ENCODE peak calls at places on chromosomes 3 and 15, in eight cellular contexts. J is GM12864, Q is fibroblast of pulmonary artery, C is Calu3, E is foreskin fibroblast, T is mucosa of descending colon, X is astrocyte of the spinal cord, F is transverse colon. L is an unnamed sample.

GRCh38 chr3:112647122-112647521 is 6.2 kb upstream of the CCDC80 start:
- DNase-seq in C (peak), X (peak), E (peak), J (no peak), F (no peak), T (no peak), Q (peak), L (no peak)

GRCh38 chr3:14767245-14767593 is 51.5 kb upstream of the FGD5 start:
- DNase-seq in E (no peak), C (no peak), F (no peak), T (no peak), X (no peak), J (no peak), Q (no peak), L (no peak)

GRCh38 chr15:70632981-70633380 is 130.4 kb downstream of the UACA start:
- DNase-seq in F (no peak), C (no peak), X (no peak), J (no peak), T (no peak), Q (no peak), E (no peak), L (no peak)

GRCh38 chr3:198109883-198110282 is 149.9 kb downstream of the LMLN start:
- DNase-seq in X (no peak), C (no peak), E (no peak), T (no peak), Q (no peak), F (no peak), J (no peak), L (no peak)

GRCh38 chr3:140176526-140176925 is 241.5 kb downstream of the CLSTN2 start:
- DNase-seq in C (no peak), T (no peak), F (no peak), Q (peak), E (peak), X (no peak), J (no peak), L (no peak)

GRCh38 chr3:155032918-155033317 is 47.2 kb upstream of the MME start:
- DNase-seq in C (no peak), Q (peak), X (peak), E (peak), J (no peak), F (no peak), T (no peak), L (no peak)

GRCh38 chr15:40038267-40038653 is 721 bp downstream of the SRP14 start:
- DNase-seq in C (no peak), T (no peak), E (peak), J (no peak), F (no peak), X (peak), Q (peak), L (no peak)

GRCh38 chr3:114171677-114172076 is 7.2 kb downstream of the DRD3 start:
- DNase-seq in Q (no peak), C (no peak), E (no peak), X (no peak), F (no peak), T (no peak), J (no peak), L (no peak)

GRCh38 chr15:71599404-71600225 is 210.7 kb upstream of the NR2E3 start:
- DNase-seq in C (no peak), E (no peak), Q (no peak), T (no peak), J (no peak), X (peak), F (no peak), L (no peak)

GRCh38 chr3:13770390-13771169 is 109.3 kb downstream of the WNT7A start:
- DNase-seq in X (no peak), C (no peak), F (no peak), Q (no peak), T (no peak), E (no peak), J (no peak), L (no peak)

GRCh38 chr3:11238880-11239279 is 33.3 kb upstream of the ATG7 start:
- DNase-seq in E (peak), T (no peak), J (no peak), C (no peak), X (peak), Q (peak), F (no peak), L (no peak)

GRCh38 chr15:37921527-37922385 is 12.7 kb upstream of the TMCO5A start:
- DNase-seq in C (peak), F (no peak), X (no peak), J (no peak), Q (peak), E (no peak), T (no peak), L (no peak)

GRCh38 chr15:101035611-101036010 is 116.5 kb downstream of the LRRK1 start:
- DNase-seq in T (no peak), Q (no peak), X (no peak), F (no peak), C (no peak), J (peak), E (no peak), L (no peak)

GRCh38 chr15:63089260-63090043 is 32.2 kb upstream of the LACTB start:
- DNase-seq in F (peak), T (no peak), J (no peak), E (peak), Q (peak), C (no peak), X (peak), L (no peak)

GRCh38 chr15:75864213-75865059 is 21.2 kb downstream of the UBE2Q2 start:
- DNase-seq in Q (no peak), E (no peak), C (no peak), X (no peak), J (no peak), F (no peak), T (no peak), L (no peak)

GRCh38 chr3:37741644-37742043 is 120.0 kb upstream of the CTDSPL start:
- DNase-seq in E (peak), C (peak), X (no peak), Q (no peak), T (no peak), J (no peak), F (peak), L (peak)

GRCh38 chr3:131081224-131081623 is 54.5 kb downstream of the NEK11 start:
- DNase-seq in J (no peak), Q (no peak), T (no peak), F (no peak), E (no peak), X (peak), C (no peak), L (no peak)

GRCh38 chr3:162764672-162765071 is 1268.1 kb downstream of the OTOL1 start:
- DNase-seq in F (no peak), Q (peak), T (no peak), X (no peak), J (no peak), E (peak), C (no peak), L (no peak)

GRCh38 chr15:76335129-76335850 is 1.3 kb upstream of the ISL2 start:
- DNase-seq in T (peak), Q (no peak), E (peak), F (no peak), J (no peak), X (no peak), C (no peak), L (peak)

GRCh38 chr3:128173241-128173640 is 20.0 kb downstream of the EEFSEC start:
- DNase-seq in X (no peak), T (no peak), J (no peak), Q (no peak), F (no peak), C (no peak), E (no peak), L (no peak)

GRCh38 chr3:57544181-57545125 is at the start of gene DNAH12:
- DNase-seq in F (peak), X (peak), C (peak), T (peak), Q (peak), E (peak), J (no peak), L (peak)

GRCh38 chr15:56353119-56353518 is 12.1 kb upstream of the TEX9 start:
- DNase-seq in Q (peak), X (no peak), F (no peak), E (no peak), T (no peak), J (no peak), C (no peak), L (no peak)

GRCh38 chr3:159685801-159686200 is 302.8 kb upstream of the IL12A start:
- DNase-seq in F (no peak), E (no peak), C (no peak), X (no peak), J (no peak), Q (no peak), T (no peak), L (no peak)

GRCh38 chr3:167467848-167468611 is 5.8 kb downstream of the SERPINI2 start:
- DNase-seq in T (no peak), J (no peak), E (no peak), X (no peak), C (no peak), F (no peak), Q (no peak), L (no peak)

GRCh38 chr15:38996111-38996541 is 431.5 kb upstream of the RASGRP1 start:
- DNase-seq in E (peak), J (no peak), T (no peak), F (no peak), Q (peak), C (no peak), X (peak), L (no peak)

GRCh38 chr3:187264051-187264450 is 27.5 kb downstream of the MASP1 start:
- DNase-seq in C (peak), T (no peak), J (no peak), E (peak), X (peak), Q (peak), F (no peak), L (no peak)

DNA sequence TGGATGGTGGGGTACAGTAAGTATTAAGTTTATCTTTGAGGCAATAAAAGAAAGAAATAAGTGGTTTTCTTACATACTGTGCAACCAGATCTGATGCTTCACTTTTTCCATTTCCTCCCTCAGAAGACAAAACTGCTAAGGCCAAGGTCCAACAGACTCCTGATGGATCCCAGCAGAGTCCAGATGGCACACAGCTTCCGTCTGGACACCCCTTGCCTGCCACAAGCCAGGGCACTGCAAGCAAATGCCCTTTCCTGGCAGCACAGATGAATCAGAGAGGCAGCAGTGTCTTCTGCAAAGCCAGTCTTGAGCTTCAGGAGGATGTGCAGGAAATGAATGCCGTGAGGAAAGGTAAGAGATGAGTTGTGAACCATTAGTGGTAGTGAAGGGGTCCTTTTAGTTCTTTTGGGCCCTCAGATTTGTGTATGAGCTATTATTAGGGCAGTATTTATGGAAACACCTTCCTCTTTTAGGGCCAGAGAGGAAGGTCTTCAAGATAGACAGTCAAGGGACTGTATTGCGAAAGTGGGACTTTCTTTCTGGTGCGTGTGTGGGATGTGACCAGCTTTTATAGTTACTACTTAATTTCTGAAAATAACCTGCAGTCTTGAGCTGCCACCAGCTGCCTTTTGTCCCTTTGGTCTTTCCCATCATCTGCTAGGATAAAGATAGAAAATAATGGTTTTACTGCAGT is 4.6 kb downstream of the ALAS1 start:
- DNase-seq in E (no peak), C (no peak), Q (no peak), F (no peak), X (no peak), T (no peak), J (peak), L (no peak)
- TF ChIP-seq CTCF in E (no peak), C (no peak), Q (no peak), F (no peak), X (no peak), T (no peak), J (no peak), L (no peak)

GRCh38 chr3:1551741-1552140 is 458.9 kb downstream of the CNTN6 start:
- DNase-seq in T (no peak), E (no peak), Q (no peak), X (no peak), J (no peak), F (no peak), C (no peak), L (no peak)
- TF ChIP-seq CTCF in T (no peak), E (no peak), Q (no peak), X (no peak), J (no peak), F (no peak), C (no peak), L (no peak)

DNA sequence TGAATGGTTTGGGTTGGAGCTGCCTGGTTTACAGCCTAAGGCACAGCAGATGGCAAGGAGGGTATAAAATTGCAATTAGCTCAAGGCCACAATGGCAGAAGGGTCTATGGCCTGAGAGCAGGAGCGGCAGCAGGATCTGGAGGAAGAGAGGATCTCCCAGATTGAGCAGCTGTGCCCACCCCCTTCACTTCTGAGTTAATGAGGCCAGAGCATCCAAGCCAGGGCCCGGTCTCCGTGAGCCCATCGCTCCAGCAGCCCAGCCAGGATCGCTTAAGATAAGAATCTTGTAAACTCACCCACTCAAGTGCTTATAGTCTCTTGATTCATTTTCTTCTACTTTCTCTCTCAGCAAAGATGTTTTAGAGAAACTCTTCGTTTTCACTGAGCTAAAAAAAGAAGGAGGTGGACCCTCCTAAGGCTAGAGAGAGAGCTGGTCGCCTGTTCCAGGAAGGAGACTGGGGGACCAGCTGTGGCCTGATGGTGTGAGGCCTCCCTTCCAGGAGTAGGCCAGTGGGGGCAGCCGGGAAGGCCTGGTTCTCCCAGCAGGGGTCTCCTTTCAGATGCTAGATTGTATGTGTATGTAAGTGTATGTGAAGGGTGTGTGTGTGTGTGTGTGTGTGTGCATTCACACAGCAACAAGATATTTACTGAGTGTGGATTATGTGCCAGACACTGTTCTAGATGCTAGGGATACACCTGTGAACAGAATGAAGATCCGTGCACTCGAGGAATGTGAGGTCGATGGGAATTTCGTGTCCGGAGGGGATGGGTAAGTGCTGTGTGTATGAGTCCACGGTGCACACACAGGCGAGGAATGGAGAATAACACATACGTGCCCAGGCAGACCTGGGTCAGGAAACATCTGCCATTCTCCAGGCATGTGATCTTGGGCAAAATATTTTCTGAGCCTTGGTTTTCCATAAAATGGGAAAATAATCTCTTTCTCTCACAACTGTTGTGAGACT is 18.6 kb downstream of the MAGEF1 start:
- DNase-seq in F (no peak), X (no peak), Q (no peak), C (no peak), E (no peak), J (no peak), T (no peak), L (no peak)
- TF ChIP-seq CTCF in F (no peak), X (no peak), Q (no peak), C (no peak), E (no peak), J (no peak), T (no peak), L (no peak)

GRCh38 chr15:92629276-92629974 is 26.1 kb downstream of the FAM174B start:
- DNase-seq in X (no peak), E (no peak), T (no peak), F (no peak), Q (no peak), C (no peak), J (no peak), L (no peak)
- TF ChIP-seq CTCF in X (no peak), E (no peak), T (no peak), F (no peak), Q (no peak), C (no peak), J (no peak), L (no peak)

DNA sequence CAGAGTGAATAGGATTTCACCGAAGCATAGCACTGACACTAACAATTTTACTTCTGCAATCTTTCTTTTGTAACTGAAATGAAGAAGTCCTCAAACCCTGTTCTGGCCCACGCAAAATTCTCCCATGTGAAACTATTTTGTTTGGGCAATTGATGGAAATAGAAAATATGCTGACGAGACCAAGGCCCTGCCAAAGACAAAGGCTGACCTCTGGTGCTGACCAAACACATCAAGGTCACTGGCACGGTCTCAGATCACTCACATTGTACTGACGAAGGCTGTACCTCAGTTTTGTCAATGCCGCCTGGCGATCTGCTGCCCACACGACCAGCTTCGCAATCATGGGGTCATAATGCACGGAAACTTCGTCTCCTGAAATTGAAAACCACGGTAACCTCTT is 58.4 kb upstream of the DCUN1D1 start:
- DNase-seq in J (no peak), Q (no peak), F (no peak), C (no peak), T (no peak), X (no peak), E (no peak), L (no peak)
- TF ChIP-seq CTCF in J (no peak), Q (no peak), F (no peak), C (no peak), T (no peak), X (no peak), E (no peak), L (no peak)

DNA sequence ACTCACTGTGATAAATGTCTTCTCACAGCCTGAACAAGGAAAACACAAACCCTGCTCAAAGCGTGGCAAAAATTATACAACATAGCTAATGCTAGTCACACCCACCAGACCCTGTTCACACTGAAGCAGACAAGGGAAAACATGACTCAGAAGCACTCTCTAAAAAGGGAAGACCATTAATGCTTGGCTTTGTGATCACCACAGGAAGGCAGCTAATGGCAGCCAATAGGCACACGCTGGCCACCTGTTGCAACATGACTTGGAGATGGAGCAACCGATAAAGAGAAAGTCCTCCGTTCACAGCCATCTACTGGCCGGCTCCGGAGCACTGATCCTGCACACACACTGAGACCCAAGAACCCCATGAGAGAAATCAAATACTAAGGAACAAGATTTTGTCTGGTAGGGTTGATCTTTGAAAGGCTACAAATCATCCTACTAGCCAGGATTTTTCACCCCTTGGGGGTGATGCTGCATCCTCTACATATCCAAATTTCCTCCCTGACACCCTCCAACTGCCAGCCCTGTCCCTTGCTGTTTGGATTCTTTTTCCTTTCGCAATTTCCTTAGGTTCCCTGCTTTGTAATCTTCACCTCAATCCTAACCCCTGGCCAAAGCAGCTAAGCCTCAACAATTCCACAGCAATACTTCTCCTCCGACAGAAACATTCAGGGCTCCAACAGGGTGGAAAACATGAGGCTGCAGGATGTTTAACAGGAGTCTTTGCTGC is 3.2 kb downstream of the ZXDC start:
- DNase-seq in F (peak), J (no peak), X (peak), E (peak), C (peak), T (no peak), Q (peak), L (no peak)
- TF ChIP-seq CTCF in F (no peak), J (no peak), X (peak), E (peak), C (peak), T (no peak), Q (no peak), L (no peak)

L was measured in osteocyte.